ENCODE peak calls at places on chromosomes 12 and 14, in ten cellular contexts. V, X, N, H, S, Y, M, G, R and W are unnamed samples. For H3K4me1, H3K36me3 and H3K27me3, the result is how much of the 10 kb centered on the place peaks cover.

GRCh38 chr14:105616802-105617192 is 90.4 kb downstream of the TMEM121 start:
- DNase-seq in V (no peak), X (no peak), N (no peak), H (no peak), S (peak), Y (no peak), M (no peak), G (no peak), R (no peak), W (no peak)

GRCh38 chr12:96033549-96034389 is 1.6 kb downstream of the LTA4H start:
- DNase-seq in V (no peak), X (no peak), N (no peak), H (no peak), S (no peak), Y (no peak), M (no peak), G (no peak), R (no peak), W (peak)

GRCh38 chr12:113194971-113195391 is 9.5 kb downstream of the RITA1 start:
- DNase-seq in V (no peak), X (no peak), N (no peak), H (no peak), S (no peak), Y (no peak), M (no peak), G (peak), R (no peak), W (no peak)

GRCh38 chr12:2035421-2036080 is 17.2 kb upstream of the CACNA1C start:
- DNase-seq in V (no peak), X (no peak), N (no peak), H (no peak), S (no peak), Y (no peak), M (no peak), G (no peak), R (no peak), W (no peak)

GRCh38 chr12:18296201-18296908 is 35.0 kb downstream of the PIK3C2G start:
- DNase-seq in V (no peak), X (no peak), N (no peak), H (no peak), S (no peak), Y (no peak), M (no peak), G (peak), R (no peak), W (no peak)

GRCh38 chr14:92670177-92670576 is 78.2 kb downstream of the LGMN start:
- DNase-seq in V (no peak), X (no peak), N (no peak), H (no peak), S (no peak), Y (no peak), M (no peak), G (peak), R (no peak), W (no peak)

GRCh38 chr12:113422030-113422900 is at the start of gene SDSL:
- DNase-seq in V (peak), X (peak), N (no peak), H (peak), S (peak), Y (peak), M (peak), G (peak), R (peak), W (peak)

GRCh38 chr12:132559652-132560420 is 50.5 kb downstream of the LRCOL1 start:
- DNase-seq in V (no peak), X (peak), N (no peak), H (peak), S (no peak), Y (peak), M (peak), G (peak), R (no peak), W (peak)

GRCh38 chr12:75724913-75725312 is 213.5 kb upstream of the KRR1 start:
- DNase-seq in V (peak), X (no peak), N (no peak), H (no peak), S (no peak), Y (no peak), M (peak), G (peak), R (peak), W (no peak)

GRCh38 chr12:119480551-119480950 is 113.0 kb upstream of the TMEM233 start:
- DNase-seq in V (no peak), X (no peak), N (no peak), H (no peak), S (no peak), Y (no peak), M (no peak), G (no peak), R (no peak), W (no peak)

GRCh38 chr12:105281694-105282049 is 45.7 kb upstream of the APPL2 start:
- DNase-seq in V (no peak), X (no peak), N (no peak), H (no peak), S (no peak), Y (peak), M (no peak), G (no peak), R (no peak), W (peak)

GRCh38 chr12:14367097-14367661 is 1.7 kb downstream of the ATF7IP start:
- DNase-seq in V (no peak), X (no peak), N (no peak), H (no peak), S (no peak), Y (no peak), M (no peak), G (peak), R (no peak), W (no peak)

GRCh38 chr12:4855121-4855924 is 54.4 kb upstream of the KCNA1 start:
- DNase-seq in V (peak), X (peak), N (no peak), H (no peak), S (no peak), Y (peak), M (peak), G (peak), R (peak), W (peak)

GRCh38 chr14:65290830-65291229 is 121.7 kb upstream of the FUT8 start:
- DNase-seq in V (no peak), X (no peak), N (no peak), H (no peak), S (no peak), Y (no peak), M (no peak), G (peak), R (no peak), W (no peak)

GRCh38 chr12:27523305-27523641 is 733 bp upstream of the PPFIBP1 start:
- DNase-seq in V (no peak), X (no peak), N (no peak), H (no peak), S (no peak), Y (no peak), M (no peak), G (no peak), R (no peak), W (no peak)

GRCh38 chr14:87066221-87066817 is 926.7 kb downstream of the GALC start:
- DNase-seq in V (no peak), X (no peak), N (no peak), H (no peak), S (no peak), Y (peak), M (no peak), G (no peak), R (no peak), W (no peak)

GRCh38 chr12:132083731-132084641 is 60.1 kb downstream of the DDX51 start:
- DNase-seq in V (peak), X (peak), N (peak), H (peak), S (peak), Y (peak), M (peak), G (peak), R (peak), W (peak)

GRCh38 chr12:92434607-92435025 is 268.2 kb upstream of the PLEKHG7 start:
- DNase-seq in V (no peak), X (no peak), N (no peak), H (no peak), S (no peak), Y (no peak), M (no peak), G (no peak), R (no peak), W (no peak)

GRCh38 chr12:96047151-96047620 is 11.8 kb upstream of the LTA4H start:
- DNase-seq in V (no peak), X (no peak), N (no peak), H (no peak), S (no peak), Y (no peak), M (no peak), G (no peak), R (no peak), W (no peak)

GRCh38 chr12:19239616-19240234 is 110.2 kb downstream of the PLEKHA5 start:
- DNase-seq in V (no peak), X (no peak), N (no peak), H (no peak), S (no peak), Y (no peak), M (no peak), G (peak), R (no peak), W (no peak)

GRCh38 chr12:111148005-111148404 is 220.9 kb downstream of the PHETA1 start:
- DNase-seq in V (no peak), X (no peak), N (no peak), H (no peak), S (no peak), Y (no peak), M (no peak), G (no peak), R (no peak), W (no peak)

GRCh38 chr14:89617142-89617460 is 200.1 kb upstream of the FOXN3 start:
- DNase-seq in V (no peak), X (no peak), N (no peak), H (no peak), S (no peak), Y (no peak), M (no peak), G (peak), R (no peak), W (no peak)
- H3K4me1 ChIP-seq in V (under half), X (under half), N (half or more), H (under half), S (under half), Y (half or more), M (under half), G (under half), R (under half), W (under half)

GRCh38 chr14:102828201-102828600 is 51.0 kb downstream of the TRAF3 start:
- DNase-seq in V (no peak), X (no peak), N (no peak), H (no peak), S (no peak), Y (no peak), M (no peak), G (no peak), R (no peak), W (no peak)
- H3K36me3 ChIP-seq in V (under half), X (under half), N (under half), H (under half), S (under half), Y (under half), M (under half), G (under half), R (under half), W (under half)

GRCh38 chr12:53070901-53071492 is 8.2 kb downstream of the SPRYD3 start:
- DNase-seq in V (peak), X (no peak), N (no peak), H (peak), S (peak), Y (no peak), M (no peak), G (peak), R (peak), W (no peak)
- H3K27me3 ChIP-seq in V (under half), X (under half), N (under half), H (under half), S (under half), Y (under half), M (under half), G (under half), R (under half), W (under half)

DNA sequence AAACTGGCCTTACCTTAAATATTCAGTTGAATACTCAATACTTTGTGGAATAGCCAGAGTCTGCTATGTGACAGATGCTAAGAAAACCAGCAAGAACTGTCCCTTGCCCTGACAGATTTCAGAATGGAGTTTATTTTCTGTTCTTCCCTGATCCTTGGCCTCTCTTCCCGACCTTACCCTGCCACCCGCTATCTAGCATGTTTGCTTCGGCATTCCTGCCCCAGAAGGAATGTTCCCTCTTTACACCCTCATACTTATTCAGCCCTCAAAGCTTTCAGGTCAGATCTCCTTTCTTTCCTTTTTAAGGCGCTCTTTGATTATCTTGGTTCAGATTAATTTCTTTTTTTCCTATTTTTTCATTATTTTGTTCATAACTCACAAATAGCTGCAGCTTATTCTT is 21.8 kb downstream of the SUSD6 start:
- DNase-seq in V (no peak), X (no peak), N (no peak), H (no peak), S (no peak), Y (peak), M (no peak), G (no peak), R (no peak), W (no peak)
- H3K4me1 ChIP-seq in V (under half), X (under half), N (half or more), H (half or more), S (under half), Y (half or more), M (half or more), G (under half), R (half or more), W (under half)

DNA sequence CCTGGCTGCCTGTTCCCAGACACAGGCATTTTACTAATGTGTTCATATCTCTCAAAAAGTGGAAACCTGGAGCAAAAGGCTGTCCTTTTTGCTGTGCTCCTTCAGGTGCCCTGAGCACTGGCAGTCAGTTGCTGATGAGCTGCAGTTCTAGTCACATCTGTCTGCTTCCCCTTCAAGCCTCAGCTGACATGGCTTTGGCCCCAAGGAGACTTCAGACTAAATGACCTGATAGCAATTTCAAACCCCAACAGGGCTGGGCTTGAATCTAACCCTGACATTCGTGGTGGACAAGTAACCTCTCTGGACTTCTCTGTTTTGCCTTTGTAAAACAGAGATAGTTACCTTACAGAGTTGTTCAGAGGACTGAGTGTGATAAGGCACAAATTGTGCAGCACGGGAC is 5.7 kb downstream of the SERPINA9 start:
- DNase-seq in V (no peak), X (no peak), N (no peak), H (no peak), S (no peak), Y (no peak), M (no peak), G (no peak), R (peak), W (no peak)
- H3K36me3 ChIP-seq in V (under half), X (under half), N (under half), H (under half), S (under half), Y (under half), M (under half), G (under half), R (under half), W (under half)

DNA sequence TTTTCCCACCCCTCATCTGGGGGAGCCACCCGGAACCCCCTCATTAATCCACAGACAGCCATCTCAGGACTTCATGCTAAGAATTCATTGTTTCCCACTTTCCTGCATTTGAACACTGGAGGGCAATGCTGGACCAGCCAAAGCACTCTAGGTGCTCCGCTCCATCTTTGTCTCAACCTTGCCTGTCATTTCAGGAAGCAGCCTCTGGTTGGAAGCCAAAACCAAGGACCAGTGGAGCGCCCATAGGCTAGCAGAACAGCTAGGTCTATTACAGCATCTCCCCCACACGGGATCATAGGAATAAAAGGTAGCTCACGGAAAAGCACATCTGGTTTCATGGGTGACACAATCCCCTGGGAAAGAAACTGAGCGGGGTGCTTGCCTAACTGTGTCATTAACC is 197.1 kb downstream of the DAD1 start:
- DNase-seq in V (peak), X (peak), N (no peak), H (no peak), S (no peak), Y (peak), M (peak), G (peak), R (peak), W (peak)
- H3K27me3 ChIP-seq in V (under half), X (under half), N (under half), H (under half), S (under half), Y (under half), M (under half), G (half or more), R (under half), W (under half)

DNA sequence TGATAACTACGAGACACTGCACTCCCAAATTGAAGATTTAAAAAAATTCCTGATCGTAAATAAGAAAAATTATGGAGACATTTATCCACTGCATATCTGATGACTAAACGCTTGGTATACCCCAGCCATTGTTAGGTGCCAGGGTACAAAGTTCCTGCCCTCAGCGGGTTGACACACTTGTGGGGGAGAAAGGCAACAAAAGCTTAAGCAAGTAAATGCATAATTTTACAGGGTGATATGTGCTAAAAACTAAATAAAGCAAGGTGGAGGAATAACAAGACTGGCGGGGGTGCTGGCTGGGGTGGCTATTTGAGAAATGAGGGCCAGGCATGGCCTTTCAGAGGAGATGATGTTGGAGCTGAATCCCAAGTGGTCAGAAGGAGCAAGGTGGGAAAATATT is 25.0 kb downstream of the BICD1 start:
- DNase-seq in V (no peak), X (no peak), N (no peak), H (no peak), S (no peak), Y (no peak), M (no peak), G (no peak), R (no peak), W (no peak)
- H3K4me1 ChIP-seq in V (under half), X (under half), N (under half), H (under half), S (under half), Y (under half), M (under half), G (under half), R (under half), W (under half)

GRCh38 chr14:23080474-23080873 is 14.5 kb downstream of the ACIN1 start:
- DNase-seq in V (no peak), X (no peak), N (no peak), H (no peak), S (no peak), Y (no peak), M (no peak), G (no peak), R (no peak), W (no peak)
- H3K36me3 ChIP-seq in V (half or more), X (under half), N (half or more), H (half or more), S (half or more), Y (half or more), M (under half), G (half or more), R (half or more), W (half or more)

GRCh38 chr14:56810850-56811595 is 744 bp upstream of the OTX2 start:
- DNase-seq in V (no peak), X (no peak), N (no peak), H (no peak), S (no peak), Y (peak), M (no peak), G (no peak), R (no peak), W (no peak)

GRCh38 chr14:56811596-56812363 is 1.5 kb upstream of the OTX2 start:
- DNase-seq in V (no peak), X (no peak), N (no peak), H (no peak), S (no peak), Y (peak), M (no peak), G (no peak), R (no peak), W (no peak)

GRCh38 chr14:56812364-56813103 is 2.3 kb upstream of the OTX2 start:
- DNase-seq in V (no peak), X (no peak), N (no peak), H (no peak), S (no peak), Y (no peak), M (no peak), G (no peak), R (no peak), W (no peak)

GRCh38 chr14:56814468-56815074 is 4.3 kb upstream of the OTX2 start:
- DNase-seq in V (no peak), X (no peak), N (no peak), H (no peak), S (no peak), Y (peak), M (no peak), G (no peak), R (no peak), W (no peak)

DNA sequence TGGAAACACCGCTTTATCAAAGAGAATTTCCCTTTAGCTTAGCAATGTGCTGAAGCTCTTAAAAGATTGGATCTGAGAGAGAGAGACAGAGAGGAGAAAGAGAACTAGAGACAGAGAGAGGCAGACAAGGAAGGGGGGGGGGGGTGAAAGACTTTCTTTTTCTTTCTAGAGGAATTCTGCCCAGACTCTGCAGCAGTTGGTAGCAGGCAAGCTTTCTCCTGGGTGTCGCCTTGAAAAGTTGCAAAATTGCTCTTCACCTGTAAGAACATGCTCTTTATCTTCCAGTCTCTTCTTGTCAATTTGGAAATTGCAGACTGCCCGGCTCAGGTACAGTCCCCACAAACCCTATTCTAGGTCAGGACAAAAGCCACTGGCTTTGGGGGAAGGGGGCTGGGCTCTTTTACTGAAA is 2.9 kb upstream of the OTX2 start:
- DNase-seq in V (no peak), X (no peak), N (no peak), H (no peak), S (no peak), Y (peak), M (no peak), G (no peak), R (no peak), W (no peak)
- H3K27me3 ChIP-seq in V (under half), X (half or more), N (under half), H (under half), S (under half), Y (half or more), M (half or more), G (half or more), R (half or more), W (half or more)

DNA sequence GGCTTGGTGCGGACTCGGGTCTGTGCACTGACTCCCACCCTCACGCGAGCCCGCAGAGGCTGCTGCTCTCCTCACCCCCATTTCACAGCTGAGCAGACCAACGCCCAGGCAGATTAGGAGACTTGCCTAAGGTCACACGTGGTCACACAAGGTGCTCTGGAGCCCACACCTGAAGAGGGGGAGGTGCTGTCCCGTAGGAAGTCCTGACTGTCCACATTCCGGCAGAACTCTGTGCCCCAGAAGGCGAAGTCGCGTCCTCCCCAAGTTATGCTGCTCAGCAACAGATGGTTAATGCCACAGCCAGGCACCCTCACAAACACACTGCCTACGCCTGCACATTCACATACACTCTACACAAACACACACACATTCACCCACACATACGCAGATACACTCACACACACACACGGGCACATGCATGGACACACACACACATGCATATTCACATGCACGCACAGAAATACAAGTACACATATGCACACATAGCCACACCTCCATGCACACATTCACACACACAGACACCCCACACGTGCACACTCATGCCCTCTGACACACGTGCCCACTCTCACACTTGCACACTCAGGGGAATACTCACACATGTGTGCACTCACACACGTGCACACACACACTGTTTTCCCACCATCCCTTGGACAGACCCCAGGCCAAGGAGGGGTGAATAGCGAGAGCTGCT is 4.0 kb downstream of the C14orf180 start:
- DNase-seq in V (no peak), X (no peak), N (no peak), H (no peak), S (no peak), Y (no peak), M (no peak), G (no peak), R (no peak), W (no peak)
- H3K4me1 ChIP-seq in V (under half), X (under half), N (under half), H (under half), S (under half), Y (under half), M (under half), G (under half), R (under half), W (under half)